ENCODE peak calls at places on chromosome 12, in seven cellular contexts. T is HepG2, R is transverse colon, W is GM12878, Q is suprapubic skin, H is sigmoid colon, F is H1. I is an unnamed sample.
A peak's percentile ranks its signal among the peaks of the same experiment; 100 is the strongest.

GRCh38 chr12:124496584-124496983 is 70.8 kb downstream of the NCOR2 start:
- DNase-seq in T (no peak), R (no peak), W (no peak), Q (no peak), H (no peak), F (no peak), I (no peak)

GRCh38 chr12:101839324-101840283 is 8.8 kb upstream of the GNPTAB start:
- DNase-seq in T (peak; percentile 64), R (peak; percentile 80), W (no peak), Q (peak; percentile 75), H (peak; percentile 80), F (peak; percentile 81), I (peak; percentile 77)

GRCh38 chr12:31000751-31001150 is 72.9 kb upstream of the DDX11 start:
- DNase-seq in T (no peak), R (no peak), W (no peak), Q (peak; percentile 2), H (no peak), F (no peak), I (no peak)

GRCh38 chr12:69275471-69275891 is 36.1 kb downstream of the CPSF6 start:
- DNase-seq in T (no peak), R (no peak), W (no peak), Q (no peak), H (no peak), F (no peak), I (no peak)

GRCh38 chr12:11067514-11067913 is 5.4 kb upstream of the TAS2R46 start:
- DNase-seq in T (no peak), R (peak; percentile 13), W (no peak), Q (no peak), H (peak; percentile 71), F (no peak), I (no peak)

GRCh38 chr12:20213851-20214250 is 154.5 kb upstream of the PDE3A start:
- DNase-seq in T (no peak), R (no peak), W (no peak), Q (no peak), H (no peak), F (no peak), I (no peak)

GRCh38 chr12:29707846-29708245 is 75.9 kb downstream of the TMTC1 start:
- DNase-seq in T (no peak), R (no peak), W (no peak), Q (no peak), H (no peak), F (no peak), I (no peak)

GRCh38 chr12:102879-103168 is 36.3 kb downstream of the IQSEC3 start:
- DNase-seq in T (no peak), R (no peak), W (no peak), Q (no peak), H (peak; percentile 52), F (peak; percentile 66), I (no peak)

GRCh38 chr12:94263905-94264655 is 115.7 kb downstream of the PLXNC1 start:
- DNase-seq in T (no peak), R (no peak), W (no peak), Q (no peak), H (no peak), F (peak; percentile 84), I (no peak)

GRCh38 chr12:122610911-122611310 is 83.9 kb downstream of the KNTC1 start:
- DNase-seq in T (no peak), R (no peak), W (no peak), Q (no peak), H (no peak), F (no peak), I (no peak)

GRCh38 chr12:15534870-15535269 is 212.6 kb downstream of the PTPRO start:
- DNase-seq in T (no peak), R (no peak), W (no peak), Q (no peak), H (no peak), F (no peak), I (no peak)

GRCh38 chr12:121580959-121581680 is at the start of gene KDM2B:
- DNase-seq in T (peak; percentile 63), R (peak; percentile 24), W (no peak), Q (no peak), H (peak; percentile 75), F (peak; percentile 59), I (peak; percentile 44)

GRCh38 chr12:103698752-103699540 is 111.9 kb downstream of the STAB2 start:
- DNase-seq in T (no peak), R (no peak), W (peak; percentile 12), Q (no peak), H (no peak), F (no peak), I (no peak)

GRCh38 chr12:31369712-31370521 is 44.0 kb upstream of the SINHCAF start:
- DNase-seq in T (peak; percentile 24), R (peak; percentile 32), W (no peak), Q (no peak), H (peak; percentile 66), F (no peak), I (peak; percentile 75)

GRCh38 chr12:71070416-71071155 is 87.2 kb downstream of the TSPAN8 start:
- DNase-seq in T (no peak), R (no peak), W (no peak), Q (no peak), H (no peak), F (no peak), I (no peak)

DNA sequence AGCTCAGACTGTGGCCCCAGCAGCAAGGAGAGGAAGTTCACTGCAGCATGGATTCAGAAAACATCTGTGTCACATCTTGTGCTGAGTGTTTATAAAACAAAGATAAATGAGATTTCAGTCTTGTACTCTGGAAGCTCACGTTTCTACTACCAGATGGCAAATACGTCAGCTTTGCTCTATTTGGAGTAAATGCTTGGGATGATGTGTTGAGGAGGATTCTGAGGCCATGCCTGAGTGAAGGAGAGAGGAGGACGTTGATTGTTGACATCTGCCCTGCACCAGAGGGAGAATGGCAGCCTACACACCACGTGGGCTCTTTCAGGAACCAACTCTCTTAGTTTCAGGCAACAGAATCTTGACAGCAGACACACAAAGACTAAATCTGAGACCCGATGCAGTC is 188.9 kb downstream of the TMEM132C start:
- DNase-seq in T (no peak), R (no peak), W (no peak), Q (no peak), H (no peak), F (no peak), I (no peak)
- TF ChIP-seq POLR2AphosphoS5 in T (no peak), R (peak; percentile 42), W (no peak), Q (no peak), H (peak; percentile 34), F (no peak), I (no peak)

DNA sequence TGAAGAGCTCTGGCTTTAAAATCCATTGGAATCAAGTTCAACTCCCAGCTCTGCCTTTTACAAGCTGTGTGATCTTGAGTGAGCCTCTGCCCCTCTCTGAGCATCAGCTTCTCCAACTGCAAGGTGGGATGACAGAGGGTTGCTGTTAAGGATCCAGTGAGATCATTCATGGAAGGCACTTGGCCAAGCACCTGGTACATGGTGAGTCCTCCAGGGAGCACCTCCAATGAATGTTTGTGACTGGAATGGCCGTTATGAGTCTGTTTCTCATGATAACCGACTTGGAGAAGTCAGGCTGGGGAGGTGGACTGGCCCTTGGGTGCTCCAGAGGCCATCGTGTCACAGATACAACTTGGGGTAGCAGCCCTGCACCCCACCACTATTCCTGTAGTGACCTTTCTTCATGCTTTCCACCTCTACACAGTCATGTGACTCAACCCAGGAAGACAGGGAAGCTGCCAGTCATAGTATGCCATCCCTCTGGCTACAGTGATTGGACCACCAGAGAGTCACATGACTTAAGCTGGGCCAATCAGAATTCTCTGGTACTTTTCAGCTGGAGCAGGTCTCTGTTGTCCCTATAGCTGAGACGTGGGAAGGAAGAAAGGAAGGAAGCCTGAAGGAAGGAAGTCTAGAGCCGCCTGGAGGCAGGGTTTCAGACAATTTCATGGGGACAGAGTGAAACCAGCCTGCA is 146.5 kb upstream of the MYL2 start:
- DNase-seq in T (no peak), R (no peak), W (no peak), Q (no peak), H (no peak), F (no peak), I (no peak)
- H3K4me3 ChIP-seq in T (no peak overlapping the region), R (no peak overlapping the region), W (no peak overlapping the region), Q (no peak overlapping the region), H (no peak overlapping the region), F (no peak overlapping the region), I (no peak overlapping the region)

DNA sequence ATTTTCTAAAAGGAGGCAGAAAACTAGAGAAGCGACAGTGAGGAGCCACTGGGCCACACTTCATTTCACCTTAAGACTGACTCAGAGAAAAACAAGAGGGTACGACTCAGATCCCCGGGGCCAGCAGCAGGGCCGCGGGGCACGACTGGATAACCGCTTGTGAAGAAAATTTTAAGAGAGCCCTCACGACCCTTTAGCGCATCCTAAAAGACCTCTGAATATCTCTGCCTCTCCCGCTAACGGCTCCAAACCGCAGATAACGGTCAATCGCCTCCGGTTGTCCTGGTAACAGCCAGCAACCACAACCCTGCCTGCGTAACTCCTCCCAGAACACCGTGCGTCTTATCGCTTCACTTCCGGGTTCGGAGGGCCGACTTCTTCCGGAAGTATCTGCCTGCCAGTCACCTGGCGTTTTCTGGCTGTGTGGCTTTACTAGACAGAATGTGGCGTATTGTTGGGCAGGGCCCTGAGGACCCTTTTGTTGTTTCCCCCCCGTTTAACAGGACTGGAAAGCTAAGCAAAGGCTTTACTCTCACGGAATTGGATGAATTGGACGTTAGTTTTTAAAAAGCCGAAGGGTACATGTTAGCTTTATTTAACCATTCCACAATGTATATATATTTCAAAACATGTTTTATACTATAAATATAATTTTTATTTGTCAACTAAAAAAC is 5.4 kb upstream of the ATP23 start:
- DNase-seq in T (peak; percentile 94), R (peak; percentile 93), W (peak; percentile 79), Q (peak; percentile 94), H (peak; percentile 96), F (peak; percentile 77), I (peak; percentile 91)
- TF ChIP-seq EP300 in T (no peak), R (no peak), W (peak; percentile 28), Q (peak; percentile 6), H (no peak), F (no peak), I (no peak)

GRCh38 chr12:108642899-108643654 is 9.4 kb upstream of the SELPLG start:
- DNase-seq in T (no peak), R (no peak), W (no peak), Q (no peak), H (no peak), F (no peak), I (no peak)

GRCh38 chr12:108638997-108639822 is 5.5 kb upstream of the SELPLG start:
- DNase-seq in T (no peak), R (no peak), W (no peak), Q (peak; percentile 38), H (no peak), F (no peak), I (no peak)

GRCh38 chr12:108641446-108642268 is 8.0 kb upstream of the SELPLG start:
- DNase-seq in T (no peak), R (no peak), W (no peak), Q (peak; percentile 59), H (no peak), F (no peak), I (no peak)

GRCh38 chr12:108642269-108642870 is 8.7 kb upstream of the SELPLG start:
- DNase-seq in T (no peak), R (no peak), W (no peak), Q (peak; percentile 52), H (no peak), F (no peak), I (no peak)

DNA sequence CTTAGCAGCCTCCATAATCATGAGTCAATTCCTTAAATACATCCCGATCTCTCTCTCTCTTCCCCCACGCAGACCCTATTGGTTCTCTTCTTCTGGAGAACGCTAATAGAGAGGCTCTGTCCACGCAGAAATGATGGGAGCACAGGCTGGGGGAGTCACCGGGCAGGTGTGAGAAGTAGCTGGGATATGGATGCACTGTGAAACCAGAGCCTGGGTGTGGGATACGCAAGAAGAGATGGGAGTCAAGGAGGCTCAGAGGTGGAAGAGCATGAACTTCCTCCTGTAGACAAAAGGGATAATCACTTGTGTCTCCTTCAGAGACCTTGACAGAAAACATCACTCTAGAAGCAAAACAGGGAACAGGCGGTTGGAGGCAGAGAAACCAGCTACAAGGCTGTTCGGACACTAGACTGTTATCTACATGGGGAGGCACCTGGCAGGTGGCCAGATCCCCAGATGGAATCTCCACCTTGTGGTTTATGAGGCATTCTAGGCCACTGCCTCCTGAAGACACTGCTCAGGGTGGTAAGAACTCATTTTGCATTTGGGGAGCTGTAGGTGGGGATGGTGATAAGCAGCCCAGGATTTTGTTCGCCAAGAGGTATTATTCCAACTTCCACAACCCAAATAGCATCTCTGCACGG is 7.2 kb upstream of the SELPLG start:
- DNase-seq in T (no peak), R (peak; percentile 68), W (no peak), Q (peak; percentile 77), H (peak; percentile 82), F (no peak), I (peak; percentile 51)
- TF ChIP-seq POLR2AphosphoS5 in T (no peak), R (no peak), W (no peak), Q (no peak), H (no peak), F (no peak), I (no peak)

I was measured in stomach.